ENCODE peak calls at places on chromosomes 13 and 19, in six cellular contexts. Q is stimulated activated CD8-positive, alpha-beta memory T cell treated with anti-CD3 and anti-CD28 coated beads, Interleukin-4, amount 100 ng/mL, for 4 hours; H is activated T-cell treated with anti-CD3 and anti-CD28 coated beads, Interleukin-2, amount 50 U/mL, for 72 hours; U is activated T-helper 2 cell treated with anti-CD3 and anti-CD28 coated beads, Interferon-gamma antibody, Interleukin-2, Interleukin-4, amounts not matched to agents 10 μg/mL and 5 μg/mL and 100 μg/mL, durations not matched to agents 14 hours and 24 hours and 36 hours; E is aorta; A is fibroblast of lung. G is an unnamed sample.

GRCh38 chr19:48837081-48837524 is 812 bp upstream of the HSD17B14 start:
- DNase-seq in Q (peak), H (peak), U (peak), E (peak), A (peak), G (peak)

GRCh38 chr19:1227655-1228054 is 10.2 kb downstream of the CBARP start:
- DNase-seq in Q (no peak), H (no peak), U (no peak), E (no peak), A (no peak), G (no peak)

GRCh38 chr13:51451134-51451466 is 1.7 kb downstream of the INTS6 start:
- DNase-seq in Q (no peak), H (no peak), U (no peak), E (no peak), A (no peak), G (no peak)

GRCh38 chr19:4596033-4596904 is 36.8 kb upstream of the SEMA6B start:
- DNase-seq in Q (no peak), H (no peak), U (no peak), E (no peak), A (no peak), G (no peak)

GRCh38 chr13:29454931-29455481 is 140.5 kb downstream of the SLC7A1 start:
- DNase-seq in Q (no peak), H (no peak), U (no peak), E (no peak), A (peak), G (no peak)

GRCh38 chr13:76991432-76991795 is 467 bp upstream of the CLN5 start:
- DNase-seq in Q (peak), H (peak), U (peak), E (peak), A (peak), G (no peak)

GRCh38 chr19:56751078-56751489 is 79.5 kb upstream of the ZNF835 start:
- DNase-seq in Q (no peak), H (no peak), U (no peak), E (no peak), A (no peak), G (peak)

GRCh38 chr13:94813920-94814500 is 101.7 kb upstream of the SOX21 start:
- DNase-seq in Q (no peak), H (no peak), U (no peak), E (no peak), A (no peak), G (no peak)

GRCh38 chr13:102902789-102903347 is 57.0 kb downstream of the ERCC5 start:
- DNase-seq in Q (no peak), H (no peak), U (no peak), E (no peak), A (no peak), G (no peak)

GRCh38 chr19:17329768-17330545 is 4.7 kb downstream of the ANO8 start:
- DNase-seq in Q (no peak), H (no peak), U (no peak), E (no peak), A (no peak), G (no peak)

GRCh38 chr19:294819-295686 is 3.9 kb upstream of the PLPP2 start:
- DNase-seq in Q (no peak), H (peak), U (peak), E (no peak), A (no peak), G (peak)

GRCh38 chr13:110300090-110300815 is 6.7 kb downstream of the COL4A1 start:
- DNase-seq in Q (no peak), H (no peak), U (no peak), E (no peak), A (no peak), G (no peak)

GRCh38 chr13:23851106-23851505 is 38.1 kb downstream of the MIPEP start:
- DNase-seq in Q (no peak), H (no peak), U (no peak), E (no peak), A (peak), G (no peak)

GRCh38 chr19:17243854-17244617 is 1.7 kb downstream of the NR2F6 start:
- DNase-seq in Q (no peak), H (no peak), U (no peak), E (peak), A (no peak), G (peak)

GRCh38 chr19:14027856-14028450 is at the start of gene RLN3:
- DNase-seq in Q (no peak), H (no peak), U (no peak), E (no peak), A (no peak), G (no peak)